ENCODE peak calls at places on chromosomes 4 and X, in four cellular contexts. L is lung microvascular endothelial cell; H is GM10248; Z is stimulated activated CD4-positive, alpha-beta T cell treated with anti-CD3 and anti-CD28 coated beads, Interleukin-12 subunit alpha, Interleukin-12 subunit beta, amount 100 ng/mL, for 48 hours. O is an unnamed sample.

GRCh38 chr4:187204389-187204920 is 480.8 kb upstream of the FAT1 start:
- DNase-seq in Z (no peak), L (no peak), H (no peak), O (no peak)

GRCh38 chrX:115147220-115147619 is 42.0 kb upstream of the RBMXL3 start:
- DNase-seq in L (peak), H (peak), Z (no peak), O (no peak)

GRCh38 chrX:134542485-134542884 is 82.5 kb downstream of the HPRT1 start:
- DNase-seq in Z (no peak), H (no peak), L (peak), O (no peak)

GRCh38 chr4:139656614-139657486 is 8.8 kb upstream of the MGST2 start:
- DNase-seq in Z (peak), L (peak), H (peak), O (peak)

GRCh38 chr4:70818173-70818856 is 21.4 kb downstream of the GRSF1 start:
- DNase-seq in Z (no peak), H (no peak), L (peak), O (no peak)

GRCh38 chr4:52032005-52032404 is 6.1 kb downstream of the SGCB start:
- DNase-seq in Z (no peak), H (no peak), L (no peak), O (no peak)

GRCh38 chrX:14673236-14673635 is 143.9 kb downstream of the GLRA2 start:
- DNase-seq in Z (no peak), H (no peak), L (peak), O (no peak)

GRCh38 chr4:142043509-142043908 is 407.1 kb downstream of the IL15 start:
- DNase-seq in Z (no peak), H (no peak), L (no peak), O (no peak)

GRCh38 chrX:140710710-140711109 is 1.2 kb downstream of the LINC00632 start:
- DNase-seq in Z (no peak), H (no peak), L (no peak), O (peak)